ENCODE peak calls at places on chromosomes 6 and 20, in nine cellular contexts. O is cardiac fibroblast; J is HL-60; R is spleen; A is heart right ventricle; B is endothelial cell; N is foreskin keratinocyte; D is activated CD8-positive, alpha-beta T cell treated with anti-CD3 and anti-CD28 coated beads for 36 hours; Z is IMR-90. F is an unnamed sample.

GRCh38 chr6:44642870-44643522 is 255.5 kb downstream of the CDC5L start:
- DNase-seq in O (peak), A (no peak), J (no peak), Z (peak), B (no peak), N (no peak), D (peak), R (no peak), F (no peak)

GRCh38 chr6:30686908-30687658 is 638 bp upstream of the PPP1R18 start:
- DNase-seq in Z (peak), N (peak), D (peak), A (peak), J (peak), R (peak), O (peak), B (peak), F (peak)

GRCh38 chr6:109901976-109902375 is 76.1 kb upstream of the GPR6 start:
- DNase-seq in Z (no peak), O (no peak), A (no peak), J (no peak), N (no peak), R (no peak), D (no peak), B (no peak), F (no peak)

GRCh38 chr6:163729127-163729872 is 314.8 kb downstream of the QKI start:
- DNase-seq in A (no peak), Z (no peak), J (no peak), R (no peak), N (no peak), B (no peak), D (no peak), O (no peak), F (no peak)

GRCh38 chr6:46453756-46454316 is 37.4 kb downstream of the RCAN2 start:
- DNase-seq in B (no peak), Z (no peak), O (peak), R (no peak), N (no peak), D (no peak), J (no peak), A (no peak), F (no peak)

GRCh38 chr6:164109770-164110140 is 695.2 kb downstream of the QKI start:
- DNase-seq in B (peak), R (no peak), J (peak), N (no peak), O (peak), Z (no peak), D (peak), A (peak), F (no peak)

GRCh38 chr20:44491635-44492395 is 16.1 kb downstream of the TTPAL start:
- DNase-seq in O (peak), J (no peak), Z (peak), N (no peak), R (no peak), B (no peak), A (no peak), D (no peak), F (no peak)

GRCh38 chr6:27591660-27592059 is 118.8 kb upstream of the ZNF184 start:
- DNase-seq in A (no peak), N (peak), D (peak), Z (peak), J (no peak), B (peak), R (no peak), O (peak), F (no peak)

GRCh38 chr20:1313236-1313964 is 15.5 kb downstream of the SDCBP2 start:
- DNase-seq in A (peak), D (peak), B (peak), J (no peak), R (peak), N (no peak), O (peak), Z (peak), F (peak)

GRCh38 chr6:14917101-14917500 is 328.8 kb upstream of the JARID2 start:
- DNase-seq in O (peak), N (peak), J (no peak), A (no peak), Z (peak), D (no peak), B (no peak), R (no peak), F (no peak)

GRCh38 chr20:63536241-63536977 is 767 bp downstream of the PTK6 start:
- DNase-seq in R (peak), D (no peak), J (no peak), O (peak), B (peak), A (no peak), N (peak), Z (peak), F (no peak)

GRCh38 chr20:32789896-32790750 is 27.9 kb downstream of the DNMT3B start:
- DNase-seq in O (peak), N (peak), B (peak), R (peak), D (peak), A (peak), J (peak), Z (peak), F (peak)

GRCh38 chr6:11785449-11785951 is 6.9 kb upstream of the ADTRP start:
- DNase-seq in A (no peak), Z (no peak), D (peak), R (no peak), N (peak), O (no peak), J (no peak), B (no peak), F (no peak)

GRCh38 chr20:8735674-8736073 is 333.2 kb upstream of the PLCB4 start:
- DNase-seq in Z (peak), B (no peak), J (no peak), N (no peak), D (no peak), A (no peak), R (no peak), O (peak), F (no peak)

GRCh38 chr20:46206025-46206424 is 87.9 kb downstream of the CD40 start:
- DNase-seq in O (peak), J (peak), R (peak), B (no peak), Z (peak), D (no peak), N (no peak), A (peak), F (no peak)

GRCh38 chr20:44083220-44083933 is 103.6 kb downstream of the JPH2 start:
- DNase-seq in N (peak), B (no peak), R (no peak), D (no peak), O (peak), J (no peak), Z (peak), A (peak), F (no peak)

GRCh38 chr6:142763205-142763604 is 181.8 kb downstream of the HIVEP2 start:
- DNase-seq in A (no peak), B (no peak), R (no peak), N (peak), D (no peak), O (peak), J (no peak), Z (peak), F (no peak)

GRCh38 chr6:118980063-118980462 is 45.1 kb upstream of the MCM9 start:
- DNase-seq in J (peak), O (peak), N (no peak), A (no peak), Z (peak), R (no peak), D (no peak), B (no peak), F (no peak)

GRCh38 chr6:116127771-116128493 is 2.0 kb upstream of the COL10A1 start:
- DNase-seq in A (no peak), O (peak), D (no peak), Z (peak), B (no peak), N (no peak), R (no peak), J (no peak), F (no peak)

GRCh38 chr6:109451376-109451775 is 4.2 kb downstream of the MICAL1 start:
- DNase-seq in Z (no peak), R (no peak), N (no peak), J (no peak), D (no peak), A (no peak), O (no peak), B (no peak), F (no peak)

GRCh38 chr6:43791752-43792422 is 21.9 kb downstream of the VEGFA start:
- DNase-seq in J (no peak), D (no peak), Z (peak), O (no peak), N (no peak), R (peak), A (no peak), B (no peak), F (no peak)

GRCh38 chr20:25346349-25346748 is 44.3 kb downstream of the ABHD12 start:
- DNase-seq in D (peak), Z (no peak), B (no peak), A (no peak), O (no peak), J (no peak), R (no peak), N (no peak), F (no peak)

GRCh38 chr20:24131684-24132083 is 143.1 kb upstream of the GGTLC1 start:
- DNase-seq in N (no peak), B (no peak), D (peak), J (no peak), Z (no peak), A (no peak), R (no peak), O (no peak), F (no peak)

GRCh38 chr20:43920797-43921196 is 6.1 kb downstream of the TOX2 start:
- DNase-seq in O (no peak), A (no peak), D (no peak), N (no peak), Z (no peak), B (no peak), R (no peak), J (no peak), F (no peak)

GRCh38 chr6:43687437-43688347 is at the start of gene MRPS18A:
- DNase-seq in J (peak), A (peak), Z (peak), B (peak), D (peak), N (peak), R (peak), O (peak), F (peak)

GRCh38 chr6:9346923-9347322 is 911.6 kb upstream of the SLC35B3 start:
- DNase-seq in N (no peak), B (no peak), O (no peak), Z (no peak), J (no peak), A (no peak), D (no peak), R (no peak), F (no peak)

GRCh38 chr20:49394264-49394663 is 88.2 kb downstream of the KCNB1 start:
- DNase-seq in Z (peak), N (no peak), A (no peak), J (no peak), D (no peak), R (peak), O (peak), B (no peak), F (no peak)

GRCh38 chr6:57421503-57421902 is 104.1 kb downstream of the PRIM2 start:
- DNase-seq in Z (no peak), A (no peak), B (no peak), N (no peak), R (no peak), O (no peak), J (no peak), D (no peak), F (no peak)

GRCh38 chr6:16543491-16543890 is 217.8 kb downstream of the ATXN1 start:
- DNase-seq in D (no peak), R (no peak), A (no peak), N (no peak), B (no peak), Z (no peak), J (no peak), O (no peak), F (no peak)

GRCh38 chr6:25280617-25280990 is 1.4 kb downstream of the CARMIL1 start:
- DNase-seq in A (no peak), J (no peak), R (no peak), Z (no peak), O (peak), B (no peak), N (peak), D (no peak), F (no peak)

GRCh38 chr6:125154184-125155135 is 887 bp downstream of the TPD52L1 start:
- DNase-seq in A (no peak), N (peak), B (peak), O (peak), Z (no peak), R (peak), D (peak), J (no peak), F (peak)

GRCh38 chr6:143054329-143054728 is 6.4 kb upstream of the AIG1 start:
- DNase-seq in B (no peak), R (no peak), N (no peak), D (no peak), Z (no peak), O (no peak), A (no peak), J (no peak), F (no peak)

GRCh38 chr20:32636278-32636677 is 37.5 kb downstream of the C20orf203 start:
- DNase-seq in D (no peak), O (no peak), J (no peak), A (no peak), B (no peak), Z (peak), N (no peak), R (no peak), F (no peak)

GRCh38 chr20:50450961-50451752 is 59.0 kb upstream of the PTPN1 start:
- DNase-seq in B (no peak), Z (peak), R (peak), D (peak), J (peak), O (peak), N (no peak), A (no peak), F (no peak)

GRCh38 chr20:53334861-53335260 is 258.8 kb downstream of the ZNF217 start:
- DNase-seq in J (no peak), D (no peak), N (no peak), R (no peak), O (no peak), A (no peak), Z (no peak), B (no peak), F (no peak)

GRCh38 chr6:108961985-108962384 is 113.8 kb downstream of the ARMC2 start:
- DNase-seq in D (no peak), J (no peak), R (no peak), A (no peak), O (peak), N (no peak), Z (peak), B (no peak), F (no peak)

GRCh38 chr6:53557005-53557715 is 12.3 kb upstream of the GCLC start:
- DNase-seq in B (no peak), R (no peak), J (no peak), Z (no peak), N (no peak), A (no peak), O (no peak), D (no peak), F (no peak)

GRCh38 chr20:33675127-33675954 is 1.1 kb upstream of the NECAB3 start:
- DNase-seq in N (no peak), R (no peak), D (no peak), J (no peak), B (no peak), A (no peak), Z (no peak), O (no peak), F (no peak)

GRCh38 chr6:131134950-131135243 is 370 bp upstream of the AKAP7 start:
- DNase-seq in A (no peak), R (no peak), B (no peak), O (no peak), J (no peak), D (no peak), N (no peak), Z (no peak), F (no peak)
- TF ChIP-seq CTCF in A (no peak), R (no peak), B (no peak), O (no peak), J (no peak), D (no peak), N (no peak), Z (no peak), F (no peak)

GRCh38 chr20:47253860-47254259 is 102.6 kb downstream of the ZMYND8 start:
- DNase-seq in Z (peak), D (no peak), A (no peak), O (no peak), N (no peak), R (no peak), J (no peak), B (no peak), F (no peak)
- TF ChIP-seq CTCF in Z (no peak), D (no peak), A (no peak), O (no peak), N (no peak), R (no peak), J (no peak), B (no peak), F (no peak)

GRCh38 chr6:39731565-39731964 is 6.4 kb upstream of the KIF6 start:
- DNase-seq in Z (no peak), J (no peak), R (no peak), D (no peak), A (no peak), N (no peak), B (no peak), O (no peak), F (no peak)
- TF ChIP-seq CTCF in Z (no peak), J (no peak), R (no peak), D (no peak), A (no peak), N (peak), B (no peak), O (no peak), F (no peak)

GRCh38 chr6:113010181-113010580 is 663.1 kb downstream of the RFPL4B start:
- DNase-seq in R (no peak), O (no peak), Z (no peak), N (no peak), A (no peak), D (no peak), B (no peak), J (no peak), F (no peak)

GRCh38 chr6:113011803-113012202 is 664.7 kb downstream of the RFPL4B start:
- DNase-seq in Z (peak), A (no peak), N (no peak), O (peak), D (no peak), R (no peak), J (no peak), B (no peak), F (no peak)

GRCh38 chr6:113011389-113011788 is 664.3 kb downstream of the RFPL4B start:
- DNase-seq in A (no peak), Z (no peak), O (peak), R (no peak), J (no peak), D (no peak), N (no peak), B (no peak), F (no peak)

GRCh38 chr6:113009682-113010081 is 662.6 kb downstream of the RFPL4B start:
- DNase-seq in D (no peak), Z (peak), N (peak), J (no peak), R (no peak), O (peak), A (no peak), B (no peak), F (no peak)

DNA sequence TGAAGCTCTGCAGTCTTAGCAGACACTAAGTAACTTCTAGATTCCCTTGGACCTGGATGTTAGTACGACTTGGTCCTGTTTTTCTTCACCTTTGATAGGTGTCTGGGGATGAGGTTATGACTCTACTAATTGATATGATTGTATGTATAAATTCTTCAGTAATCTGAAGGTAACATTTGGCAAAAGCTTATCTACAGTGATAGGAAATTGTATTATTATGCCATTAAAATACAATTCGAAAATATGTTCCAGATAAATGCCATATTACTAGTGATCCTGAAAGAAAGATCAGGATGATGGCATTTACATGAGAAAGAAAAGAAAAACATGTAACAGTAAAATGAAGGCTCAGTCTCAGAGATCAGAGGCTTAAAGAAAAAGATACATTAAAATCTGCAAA is 663.5 kb downstream of the RFPL4B start:
- DNase-seq in R (no peak), J (no peak), D (no peak), Z (no peak), B (no peak), N (no peak), A (no peak), O (no peak), F (no peak)
- TF ChIP-seq CTCF in R (no peak), J (no peak), D (no peak), Z (no peak), B (no peak), N (no peak), A (no peak), O (no peak), F (no peak)

DNA sequence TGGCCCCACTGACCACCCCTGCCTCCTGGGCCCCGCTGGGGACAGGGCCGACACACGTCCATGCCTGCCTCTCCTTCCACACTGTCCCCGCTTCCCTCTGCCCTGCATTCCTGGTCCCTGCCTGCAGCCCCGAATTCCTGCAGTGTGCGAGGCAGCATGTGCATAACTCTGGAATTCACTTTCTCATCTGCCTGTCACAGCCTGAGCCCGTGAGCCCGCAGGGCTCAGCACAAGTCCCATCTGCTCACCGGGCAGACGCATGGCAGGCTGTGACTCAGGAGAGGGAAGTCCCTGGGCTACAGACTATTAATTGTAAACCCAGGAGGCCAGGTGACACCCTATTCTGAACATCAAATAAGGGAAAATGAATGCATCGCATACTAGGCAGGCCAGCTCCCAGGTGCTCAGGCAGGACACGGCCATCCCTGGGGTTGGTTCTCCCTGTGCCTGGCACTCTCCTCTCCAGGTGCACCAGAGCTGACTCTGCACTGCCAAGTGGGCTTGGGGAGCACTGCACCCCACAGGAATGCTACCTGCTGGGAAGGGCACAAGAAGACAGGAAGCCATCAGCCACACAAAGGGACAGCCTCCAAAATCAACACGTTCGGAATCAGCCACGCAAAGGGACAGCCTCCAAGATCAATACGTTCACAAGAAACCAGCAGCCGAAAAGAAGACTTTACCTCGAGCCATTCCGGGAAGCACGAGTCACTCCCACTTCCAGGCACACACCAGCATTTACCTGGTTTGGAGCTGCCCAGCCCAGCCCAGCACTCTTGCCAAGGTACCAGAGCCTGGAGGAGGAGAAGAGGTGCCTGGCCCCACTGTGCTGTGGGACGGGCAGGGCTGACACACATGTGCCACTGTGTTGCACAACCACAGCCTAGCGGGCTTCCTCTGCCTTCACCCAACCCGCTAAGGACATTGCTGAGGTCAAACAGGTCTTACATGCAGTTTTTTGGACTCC is 65.9 kb downstream of the DLL1 start:
- DNase-seq in Z (peak), O (no peak), D (no peak), R (peak), J (peak), N (peak), B (no peak), A (no peak), F (no peak)
- TF ChIP-seq CTCF in Z (no peak), O (no peak), D (no peak), R (no peak), J (no peak), N (peak), B (no peak), A (no peak), F (no peak)

DNA sequence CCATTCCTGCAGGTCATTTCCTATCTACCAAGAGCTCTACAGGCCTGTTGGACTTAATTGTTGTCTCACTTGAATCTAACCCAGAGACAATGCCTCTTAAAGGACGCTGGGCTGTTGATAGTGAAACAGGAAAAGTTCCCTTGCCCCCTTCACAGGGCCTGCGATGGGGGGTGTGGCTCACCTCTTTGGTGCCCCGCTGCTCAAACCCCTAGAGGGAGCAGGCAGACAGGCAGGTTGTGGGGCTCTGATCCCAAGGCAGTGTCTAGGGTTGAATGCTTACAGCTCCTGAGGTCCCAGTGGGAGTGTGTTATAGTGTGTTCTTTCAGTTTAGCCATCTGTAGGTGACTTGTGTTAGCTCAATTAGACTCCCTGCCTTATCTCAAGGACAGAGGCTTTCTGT is 68.0 kb downstream of the OTOR start:
- DNase-seq in B (no peak), J (no peak), N (no peak), O (no peak), Z (no peak), R (no peak), D (no peak), A (no peak), F (no peak)
- TF ChIP-seq CTCF in B (no peak), J (no peak), N (no peak), O (no peak), Z (no peak), R (no peak), D (no peak), A (no peak), F (no peak)

F was measured in progenitor cell of endocrine pancreas.